ENCODE peak calls at places on chromosomes 7 and 10, in six cellular contexts. Y, B, O, E, Z and K are unnamed samples.

GRCh38 chr7:113085781-113086390 is 741 bp downstream of the GPR85 start:
- DNase-seq in Y (peak; percentile 62), B (no peak), O (no peak), E (peak; percentile 41), Z (no peak), K (peak; percentile 3)

GRCh38 chr7:146150153-146150552 is 33.6 kb downstream of the CNTNAP2 start:
- DNase-seq in Y (peak; percentile 19), B (no peak), O (no peak), E (no peak), Z (no peak), K (no peak)

GRCh38 chr7:111401516-111401915 is 160.8 kb downstream of the IMMP2L start:
- DNase-seq in Y (no peak), B (no peak), O (no peak), E (no peak), Z (no peak), K (no peak)

GRCh38 chr10:132434405-132435005 is 37.5 kb downstream of the PWWP2B start:
- DNase-seq in Y (peak; percentile 87), B (no peak), O (no peak), E (peak; percentile 73), Z (no peak), K (peak; percentile 22)

GRCh38 chr7:148958061-148958460 is 70.2 kb downstream of the PDIA4 start:
- DNase-seq in Y (no peak), B (no peak), O (no peak), E (no peak), Z (no peak), K (no peak)

GRCh38 chr10:75709245-75709644 is 277.8 kb downstream of the LRMDA start:
- DNase-seq in Y (no peak), B (no peak), O (no peak), E (no peak), Z (no peak), K (no peak)

GRCh38 chr7:134693256-134693655 is 46.6 kb downstream of the BPGM start:
- DNase-seq in Y (no peak), B (no peak), O (no peak), E (no peak), Z (no peak), K (no peak)

GRCh38 chr10:54800677-54801480 is at the start of gene PCDH15:
- DNase-seq in Y (peak; percentile 19), B (no peak), O (peak; percentile 14), E (no peak), Z (peak; percentile 1), K (peak; percentile 80)

GRCh38 chr10:79381804-79382221 is 34.5 kb downstream of the PPIF start:
- DNase-seq in Y (no peak), B (no peak), O (peak; percentile 76), E (no peak), Z (no peak), K (no peak)

DNA sequence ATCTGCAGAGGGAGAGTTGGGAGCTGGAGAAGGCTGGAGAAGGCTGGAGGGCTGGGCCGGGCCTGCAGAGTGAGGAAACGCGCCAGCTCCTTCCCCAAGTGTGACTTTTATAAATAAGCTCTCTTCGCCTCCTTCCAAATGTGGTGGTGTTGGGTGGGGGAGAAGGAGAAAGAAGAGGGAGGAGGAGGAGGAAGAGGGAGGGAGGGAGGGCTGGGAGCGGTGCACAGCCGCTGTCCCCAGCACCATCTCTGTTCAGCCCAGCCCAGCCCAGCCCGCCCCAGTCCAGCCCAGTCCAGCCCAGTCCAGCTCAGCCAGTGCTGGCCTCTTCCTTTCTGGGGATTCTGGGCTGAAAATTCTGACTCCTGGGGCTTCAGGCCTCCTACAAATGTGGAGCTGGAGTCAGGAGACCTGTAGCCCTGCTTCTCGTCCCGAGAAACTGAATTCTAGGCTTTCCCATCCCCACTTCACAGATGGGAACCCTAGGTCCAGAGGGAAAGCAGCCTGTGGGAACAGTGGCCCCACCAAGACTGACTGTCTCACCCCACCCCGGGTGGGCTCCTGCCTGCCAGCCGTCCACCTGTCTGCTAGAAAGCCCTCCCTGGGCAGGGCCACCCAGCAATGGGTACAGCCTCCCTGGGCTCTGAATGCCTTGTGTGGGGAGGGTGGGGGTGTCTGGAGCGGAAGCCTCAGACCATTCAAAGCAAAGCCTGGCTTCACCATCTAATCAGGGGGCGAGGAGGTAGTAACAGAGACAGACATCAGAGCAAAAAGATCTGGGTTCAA is 2.3 kb downstream of the STX1A start:
- DNase-seq in Y (no peak), B (no peak), O (no peak), E (no peak), Z (no peak), K (peak; percentile 49)
- TF ChIP-seq MYC in Y (no peak), B (no peak), O (no peak), E (no peak), Z (no peak), K (no peak)

DNA sequence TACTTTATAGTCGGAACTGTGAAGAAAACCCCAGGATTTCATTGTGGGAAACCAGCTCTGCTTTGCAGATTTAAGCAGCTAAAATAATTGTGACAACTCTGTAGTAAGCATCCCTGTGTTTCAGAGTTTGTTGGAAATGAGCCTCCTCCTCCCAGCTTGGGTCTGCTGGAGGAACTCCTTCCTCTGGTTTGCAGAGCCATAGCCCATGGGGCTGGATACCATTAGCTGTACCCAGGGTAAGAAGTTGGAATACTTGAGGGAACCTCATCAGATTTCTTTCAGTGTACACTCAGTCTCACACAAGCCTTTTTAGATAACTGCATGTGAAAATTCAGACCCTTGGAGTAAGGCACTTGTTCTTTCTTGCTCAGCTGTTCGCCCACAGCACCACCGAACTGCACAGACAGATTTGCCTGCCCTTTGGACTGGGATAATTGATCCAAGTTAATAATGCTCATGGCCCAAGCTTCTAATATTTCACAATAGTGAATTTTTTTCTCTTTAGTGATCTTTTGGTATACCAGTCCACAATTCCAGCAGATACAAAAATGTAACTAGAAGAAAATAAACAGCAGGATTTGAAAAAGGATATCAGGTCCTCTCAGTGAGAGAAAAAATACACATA is 467.4 kb upstream of the FZD8 start:
- DNase-seq in Y (no peak), B (no peak), O (no peak), E (no peak), Z (no peak), K (no peak)
- TF ChIP-seq MYC in Y (no peak), B (no peak), O (no peak), E (no peak), Z (no peak), K (no peak)

DNA sequence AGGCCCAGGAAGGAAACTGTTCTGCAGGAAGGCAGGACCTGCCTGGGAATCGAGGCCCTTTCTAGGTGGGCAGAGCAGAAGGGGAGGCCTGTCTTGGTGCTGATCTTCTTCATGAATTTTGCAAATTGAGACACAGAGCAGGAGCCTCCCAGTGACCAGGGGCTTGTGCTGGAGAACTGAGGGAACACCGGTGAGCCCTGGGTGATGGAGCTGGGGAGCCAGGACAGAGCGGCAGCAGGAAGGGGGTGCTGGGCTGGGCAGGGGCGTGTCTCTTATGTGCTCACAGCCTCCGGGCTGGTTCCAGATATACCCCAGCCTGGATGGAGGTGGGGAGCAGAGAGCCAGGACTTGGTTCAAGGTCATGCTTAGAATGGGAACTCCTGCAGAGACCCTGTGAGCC is 139.9 kb downstream of the C10orf105 start:
- DNase-seq in Y (no peak), B (no peak), O (no peak), E (no peak), Z (no peak), K (no peak)
- TF ChIP-seq MYC in Y (no peak), B (no peak), O (no peak), E (no peak), Z (no peak), K (no peak)

GRCh38 chr10:11011436-11011835 is 6.2 kb upstream of the CELF2 start:
- DNase-seq in Y (no peak), B (no peak), O (no peak), E (no peak), Z (no peak), K (no peak)

GRCh38 chr10:11012476-11012875 is 5.2 kb upstream of the CELF2 start:
- DNase-seq in Y (no peak), B (no peak), O (no peak), E (no peak), Z (no peak), K (no peak)

GRCh38 chr10:11012880-11013279 is 4.8 kb upstream of the CELF2 start:
- DNase-seq in Y (no peak), B (no peak), O (no peak), E (no peak), Z (no peak), K (no peak)

GRCh38 chr10:11010582-11010981 is 7.1 kb upstream of the CELF2 start:
- DNase-seq in Y (no peak), B (no peak), O (no peak), E (no peak), Z (no peak), K (no peak)

GRCh38 chr10:11011966-11012365 is 5.7 kb upstream of the CELF2 start:
- DNase-seq in Y (no peak), B (no peak), O (no peak), E (no peak), Z (no peak), K (peak; percentile 65)
- TF ChIP-seq MYC in Y (no peak), B (no peak), O (no peak), E (no peak), Z (no peak), K (no peak)

DNA sequence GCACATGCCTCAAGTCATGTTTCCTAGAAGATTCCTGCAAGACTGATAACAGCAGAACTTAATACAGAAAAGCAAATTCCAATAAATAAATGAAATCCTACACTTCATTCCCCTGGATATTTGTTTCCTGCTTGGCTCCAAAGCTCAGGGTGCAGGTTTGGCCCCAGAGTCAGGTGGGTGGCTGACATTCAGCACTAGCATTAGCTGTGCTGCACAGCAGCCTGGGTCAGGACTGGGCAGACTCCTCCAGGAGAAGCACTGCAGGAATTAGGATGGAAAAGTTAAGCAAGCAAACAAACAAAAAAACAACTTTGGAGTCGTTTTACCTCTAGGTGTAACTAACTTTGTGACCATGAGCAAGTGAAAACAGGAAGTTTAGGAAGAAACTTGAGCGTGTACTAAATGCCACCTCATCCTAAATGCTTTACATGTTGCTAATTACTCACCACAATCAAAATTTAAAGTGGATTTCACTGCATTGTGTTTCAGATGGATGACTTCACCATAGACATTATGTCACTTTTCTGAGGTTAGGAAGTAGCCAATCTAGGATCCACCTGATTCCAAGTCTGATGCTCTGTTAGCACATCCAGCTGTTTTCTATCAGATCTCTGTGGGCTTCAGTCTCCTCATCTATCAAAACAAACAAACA is 239.4 kb downstream of the C7orf25 start:
- DNase-seq in Y (no peak), B (no peak), O (no peak), E (no peak), Z (no peak), K (no peak)
- TF ChIP-seq MYC in Y (no peak), B (no peak), O (no peak), E (no peak), Z (no peak), K (no peak)